ENCODE peak calls at places on chromosomes 6 and 20, in four cellular contexts. W, C, N and G are unnamed samples.

GRCh38 chr6:56093776-56094175 is 153.6 kb downstream of the COL21A1 start:
- DNase-seq in N (no peak), W (no peak), C (no peak), G (no peak)

GRCh38 chr6:48775157-48775556 is 664.2 kb upstream of the PTCHD4 start:
- DNase-seq in W (no peak), C (no peak), N (no peak), G (no peak)

GRCh38 chr6:122286512-122286911 is 112.9 kb upstream of the HSF2 start:
- DNase-seq in W (no peak), C (no peak), N (no peak), G (no peak)

GRCh38 chr6:108565091-108565766 is 4.5 kb downstream of the FOXO3 start:
- DNase-seq in N (no peak), W (no peak), C (no peak), G (no peak)

GRCh38 chr6:189676-190075 is 102.6 kb upstream of the DUSP22 start:
- DNase-seq in W (no peak), C (no peak), N (no peak), G (no peak)

GRCh38 chr6:70459235-70459634 is 45.9 kb downstream of the FAM135A start:
- DNase-seq in N (no peak), C (no peak), W (no peak), G (no peak)

GRCh38 chr6:37987008-37987407 is 167.5 kb downstream of the ZFAND3 start:
- DNase-seq in C (no peak), N (no peak), W (no peak), G (no peak)

GRCh38 chr6:11653028-11653583 is 115.6 kb downstream of the TMEM170B start:
- DNase-seq in W (no peak), N (no peak), C (no peak), G (peak; percentile 26)

GRCh38 chr6:71460933-71461332 is 172.3 kb downstream of the OGFRL1 start:
- DNase-seq in N (no peak), C (no peak), W (no peak), G (no peak)

GRCh38 chr6:34346175-34347119 is 46.0 kb downstream of the NUDT3 start:
- DNase-seq in W (no peak), N (no peak), C (no peak), G (no peak)

GRCh38 chr6:109826551-109826950 is 135.5 kb downstream of the FIG4 start:
- DNase-seq in C (no peak), W (no peak), N (no peak), G (no peak)

GRCh38 chr20:31695849-31696804 is 26.5 kb downstream of the BCL2L1 start:
- DNase-seq in N (no peak), C (no peak), W (peak; percentile 59), G (peak; percentile 88)

GRCh38 chr6:162178666-162179065 is 548.9 kb downstream of the PRKN start:
- DNase-seq in C (no peak), N (no peak), W (no peak), G (no peak)

GRCh38 chr6:159068904-159069578 is 24.2 kb upstream of the TAGAP start:
- DNase-seq in C (no peak), W (no peak), N (no peak), G (no peak)
- H3K4me1 ChIP-seq in C (no peaks in the 10 kb centered on the region), W (no peaks in the 10 kb centered on the region), N (no peaks in the 10 kb centered on the region), G (no peaks in the 10 kb centered on the region)

DNA sequence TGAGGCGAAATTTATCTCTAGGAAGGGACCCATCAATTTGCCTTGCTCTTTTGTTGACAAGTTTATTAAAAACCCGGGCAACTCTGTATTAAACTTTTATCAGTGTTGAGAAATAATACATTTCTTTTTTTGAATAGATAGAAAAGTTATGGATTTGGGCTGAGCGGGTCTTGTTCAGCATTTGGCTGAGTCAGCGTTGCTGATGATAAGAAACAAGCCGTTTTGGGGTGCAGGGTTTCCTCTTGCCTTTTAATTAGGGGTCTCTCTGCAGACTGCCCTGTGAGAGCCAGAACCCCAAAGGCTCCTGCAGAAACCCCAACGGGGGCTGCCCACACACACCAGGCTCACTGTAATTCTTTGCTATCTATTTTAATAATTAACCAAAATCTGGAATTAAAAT is 82.1 kb upstream of the SLCO4A1 start:
- DNase-seq in W (no peak), C (no peak), N (no peak), G (no peak)
- H3K27me3 ChIP-seq in W (peaks cover 6% of the 10 kb centered on the region), C (peaks cover 34% of the 10 kb centered on the region), N (peaks cover 2% of the 10 kb centered on the region), G (peaks cover 48% of the 10 kb centered on the region)

GRCh38 chr20:24305366-24305765 is 164.1 kb upstream of the SYNDIG1 start:
- DNase-seq in N (no peak), W (no peak), C (no peak), G (no peak)

GRCh38 chr20:24297928-24298327 is 171.5 kb upstream of the SYNDIG1 start:
- DNase-seq in W (no peak), C (no peak), N (no peak), G (no peak)

DNA sequence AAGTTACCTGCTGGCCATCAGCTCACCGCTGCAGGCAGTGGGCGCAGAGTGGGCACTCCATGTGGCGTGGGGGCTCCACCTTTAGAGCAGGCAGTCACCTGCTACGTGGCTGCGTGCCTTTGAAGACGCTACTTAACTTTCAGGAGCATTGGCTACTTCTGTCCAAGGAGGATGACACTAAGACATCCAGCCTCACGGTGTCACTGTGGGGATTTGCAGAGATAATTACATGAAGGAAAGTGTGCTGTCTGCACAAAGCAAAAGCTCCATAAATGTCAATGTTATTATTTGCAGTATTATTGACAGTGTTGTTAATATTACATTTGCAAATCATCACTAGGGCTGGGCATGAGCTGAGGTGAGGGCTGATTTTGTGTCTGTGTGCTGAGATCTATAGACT is 166.0 kb upstream of the SYNDIG1 start:
- DNase-seq in W (no peak), C (no peak), N (no peak), G (no peak)
- TF ChIP-seq CTCF in W (no peak), C (peak; percentile 40), N (no peak), G (no peak)

DNA sequence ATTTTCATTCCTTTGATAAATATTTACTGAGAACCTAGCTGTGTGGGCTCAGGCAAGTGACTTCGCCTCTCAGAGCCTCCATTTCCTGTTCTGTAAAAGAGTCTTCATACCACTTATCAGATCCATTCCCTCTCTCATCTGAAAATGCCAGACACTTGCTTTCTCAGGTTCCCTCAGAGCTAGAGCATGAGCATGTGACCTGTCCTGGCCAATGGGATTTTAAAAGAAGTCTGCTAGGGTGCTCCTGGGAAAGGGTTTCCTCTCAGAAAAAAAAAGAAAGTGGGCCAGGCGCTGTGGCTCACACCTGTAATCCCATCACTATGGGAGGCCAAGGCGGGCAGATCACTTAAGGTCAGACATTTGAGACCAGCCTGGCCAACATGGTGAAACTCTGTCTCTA is 5.3 kb downstream of the KCNB1 start:
- DNase-seq in W (no peak), C (no peak), N (no peak), G (no peak)
- H3K4me1 ChIP-seq in W (no peaks in the 10 kb centered on the region), C (no peaks in the 10 kb centered on the region), N (no peaks in the 10 kb centered on the region), G (no peaks in the 10 kb centered on the region)

GRCh38 chr6:40753939-40754448 is 166.8 kb upstream of the LRFN2 start:
- DNase-seq in C (no peak), W (no peak), N (no peak), G (no peak)

GRCh38 chr6:40753048-40753447 is 165.9 kb upstream of the LRFN2 start:
- DNase-seq in N (no peak), C (no peak), W (no peak), G (no peak)

GRCh38 chr6:40755046-40755681 is 168.0 kb upstream of the LRFN2 start:
- DNase-seq in C (no peak), N (no peak), W (no peak), G (no peak)

GRCh38 chr6:40755749-40756452 is 168.7 kb upstream of the LRFN2 start:
- DNase-seq in N (no peak), C (no peak), W (no peak), G (no peak)

DNA sequence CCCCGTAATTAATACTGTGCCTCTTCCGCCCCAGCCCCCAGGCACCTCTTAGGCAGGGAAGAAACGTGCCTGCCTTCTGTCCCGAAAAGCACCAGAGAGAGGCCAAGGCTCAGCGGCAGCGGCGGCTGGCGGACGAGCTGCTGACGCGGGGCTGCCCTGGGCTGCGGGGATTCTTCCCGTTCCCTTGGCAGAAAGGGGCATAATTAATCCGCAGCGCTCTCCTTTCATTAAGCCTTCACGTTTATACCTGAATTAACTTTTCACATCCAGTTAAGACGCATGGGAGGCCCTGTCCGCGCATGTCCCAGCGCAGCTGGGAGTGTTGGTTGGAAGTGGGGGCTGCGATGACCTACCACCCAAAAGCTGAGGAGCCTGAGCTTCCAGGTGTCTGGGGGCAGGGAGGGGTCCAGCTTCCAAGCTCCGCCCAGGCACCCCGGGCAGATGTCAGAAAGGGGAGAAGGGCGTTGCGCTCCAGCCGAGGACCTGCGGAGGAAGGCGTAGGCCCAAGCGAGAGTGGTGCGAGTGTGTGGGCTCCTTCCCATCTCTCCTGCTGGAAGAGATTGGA is 167.4 kb upstream of the LRFN2 start:
- DNase-seq in N (no peak), W (no peak), C (no peak), G (no peak)
- H3K27me3 ChIP-seq in N (no peaks in the 10 kb centered on the region), W (no peaks in the 10 kb centered on the region), C (peaks cover 44% of the 10 kb centered on the region), G (peaks cover 12% of the 10 kb centered on the region)

GRCh38 chr6:143842902-143843688 is at the start of gene LTV1:
- DNase-seq in W (peak; percentile 96), N (peak; percentile 95), C (peak; percentile 96), G (peak; percentile 98)
- TF ChIP-seq CTCF in W (no peak), N (no peak), C (no peak), G (no peak)

GRCh38 chr6:80545323-80545722 is 438.9 kb downstream of the BCKDHB start:
- DNase-seq in N (no peak), W (no peak), C (no peak), G (no peak)
- H3K4me1 ChIP-seq in N (no peaks in the 10 kb centered on the region), W (peaks cover 2% of the 10 kb centered on the region), C (no peaks in the 10 kb centered on the region), G (no peaks in the 10 kb centered on the region)